ENCODE peak calls at places on chromosomes 2 and 18, in five cellular contexts. T, L, J, W and P are unnamed samples.

GRCh38 chr2:68200157-68200787 is 42.6 kb downstream of the PNO1 start:
- DNase-seq in T (no peak), L (no peak), J (no peak), W (no peak), P (no peak)

GRCh38 chr2:190267302-190267701 is 52.3 kb downstream of the HIBCH start:
- DNase-seq in T (peak), L (no peak), J (peak), W (no peak), P (no peak)

GRCh38 chr18:49669403-49669802 is 107.5 kb downstream of the LIPG start:
- DNase-seq in T (no peak), L (no peak), J (peak), W (no peak), P (peak)

GRCh38 chr18:51666717-51667320 is 469.3 kb upstream of the MEX3C start:
- DNase-seq in T (no peak), L (peak), J (peak), W (no peak), P (peak)

GRCh38 chr2:30208453-30208852 is 22.9 kb upstream of the LBH start:
- DNase-seq in T (peak), L (peak), J (peak), W (peak), P (peak)

GRCh38 chr2:169131587-169132512 is 62.5 kb downstream of the DHRS9 start:
- DNase-seq in T (peak), L (no peak), J (peak), W (no peak), P (peak)

GRCh38 chr18:43830905-43831304 is 553.6 kb upstream of the SYT4 start:
- DNase-seq in T (no peak), L (no peak), J (no peak), W (no peak), P (peak)

GRCh38 chr18:63286926-63287325 is 32.6 kb downstream of the BCL2 start:
- DNase-seq in T (no peak), L (no peak), J (no peak), W (no peak), P (no peak)

GRCh38 chr2:75833386-75833785 is 122.7 kb upstream of the GCFC2 start:
- DNase-seq in T (no peak), L (no peak), J (peak), W (no peak), P (no peak)

GRCh38 chr18:3554091-3554601 is 104.2 kb downstream of the TGIF1 start:
- DNase-seq in T (no peak), L (no peak), J (no peak), W (no peak), P (no peak)

GRCh38 chr18:33716061-33716683 is 138.2 kb downstream of the ASXL3 start:
- DNase-seq in T (no peak), L (no peak), J (peak), W (no peak), P (no peak)

GRCh38 chr2:158006961-158007664 is 94.6 kb upstream of the UPP2 start:
- DNase-seq in T (no peak), L (no peak), J (no peak), W (no peak), P (no peak)

GRCh38 chr2:10311736-10312135 is 9.0 kb downstream of the HPCAL1 start:
- DNase-seq in T (no peak), L (no peak), J (no peak), W (no peak), P (no peak)

GRCh38 chr2:178238144-178238521 is 43.8 kb downstream of the OSBPL6 start:
- DNase-seq in T (no peak), L (no peak), J (peak), W (no peak), P (no peak)

GRCh38 chr2:19102696-19103403 is 255.6 kb downstream of the OSR1 start:
- DNase-seq in T (no peak), L (no peak), J (peak), W (no peak), P (no peak)

GRCh38 chr2:235247001-235247400 is 246.8 kb upstream of the AGAP1 start:
- DNase-seq in T (no peak), L (no peak), J (no peak), W (no peak), P (no peak)

GRCh38 chr2:198928026-198928425 is 529.7 kb downstream of the SATB2 start:
- DNase-seq in T (no peak), L (no peak), J (no peak), W (no peak), P (no peak)

GRCh38 chr2:101474752-101475384 is at the start of gene RFX8:
- DNase-seq in T (peak), L (no peak), J (no peak), W (no peak), P (no peak)

GRCh38 chr2:214410128-214410775 is 602 bp upstream of the VWC2L start:
- DNase-seq in T (no peak), L (no peak), J (peak), W (no peak), P (peak)

GRCh38 chr18:34729264-34729663 is 19.2 kb downstream of the DTNA start:
- DNase-seq in T (no peak), L (no peak), J (peak), W (no peak), P (peak)